ENCODE peak calls at places on chromosomes 16 and 17, in five cellular contexts. One of them, this sample, is unnamed.

GRCh38 chr17:61199431-61200348 is 200.0 kb upstream of the TBX2 start:
- DNase-seq in D341Med: no peak
- DNase-seq in midbrain: no peak
- DNase-seq in T-helper 1 cell: no peak
- DNase-seq in OCI-LY7: no peak
- DNase-seq in this sample: no peak

GRCh38 chr16:81216114-81216513 is 22.4 kb upstream of the BCO1 start:
- DNase-seq in D341Med: no peak
- DNase-seq in midbrain: no peak
- DNase-seq in T-helper 1 cell: no peak
- DNase-seq in OCI-LY7: no peak
- DNase-seq in this sample: no peak

GRCh38 chr16:10983175-10983558 is 38.8 kb downstream of the CLEC16A start:
- DNase-seq in D341Med: no peak
- DNase-seq in midbrain: no peak
- DNase-seq in T-helper 1 cell: no peak
- DNase-seq in OCI-LY7: peak
- DNase-seq in this sample: no peak

GRCh38 chr17:49766918-49767530 is 3.1 kb upstream of the FAM117A start:
- DNase-seq in D341Med: no peak
- DNase-seq in midbrain: no peak
- DNase-seq in T-helper 1 cell: no peak
- DNase-seq in OCI-LY7: no peak
- DNase-seq in this sample: no peak

GRCh38 chr17:28189667-28190066 is 129.3 kb upstream of the TMEM97 start:
- DNase-seq in D341Med: no peak
- DNase-seq in midbrain: no peak
- DNase-seq in T-helper 1 cell: no peak
- DNase-seq in OCI-LY7: no peak
- DNase-seq in this sample: no peak

GRCh38 chr17:2854662-2855061 is 58.4 kb downstream of the RAP1GAP2 start:
- DNase-seq in D341Med: no peak
- DNase-seq in midbrain: no peak
- DNase-seq in T-helper 1 cell: no peak
- DNase-seq in OCI-LY7: peak
- DNase-seq in this sample: no peak

GRCh38 chr16:4944333-4945281 is 7.7 kb upstream of the PPL start:
- DNase-seq in D341Med: no peak
- DNase-seq in midbrain: no peak
- DNase-seq in T-helper 1 cell: no peak
- DNase-seq in OCI-LY7: no peak
- DNase-seq in this sample: peak

GRCh38 chr17:82399030-82399429 is 19.1 kb upstream of the HEXD start:
- DNase-seq in D341Med: peak
- DNase-seq in midbrain: peak
- DNase-seq in T-helper 1 cell: no peak
- DNase-seq in OCI-LY7: no peak
- DNase-seq in this sample: peak

GRCh38 chr17:68314916-68315535 is 23.7 kb downstream of the ARSG start:
- DNase-seq in D341Med: no peak
- DNase-seq in midbrain: no peak
- DNase-seq in T-helper 1 cell: no peak
- DNase-seq in OCI-LY7: no peak
- DNase-seq in this sample: no peak

GRCh38 chr16:89601906-89602272 is 11.6 kb upstream of the DPEP1 start:
- DNase-seq in D341Med: no peak
- DNase-seq in midbrain: no peak
- DNase-seq in T-helper 1 cell: no peak
- DNase-seq in OCI-LY7: no peak
- DNase-seq in this sample: no peak

GRCh38 chr17:13415877-13416416 is 185.8 kb downstream of the HS3ST3A1 start:
- DNase-seq in D341Med: no peak
- DNase-seq in midbrain: no peak
- DNase-seq in T-helper 1 cell: no peak
- DNase-seq in OCI-LY7: no peak
- DNase-seq in this sample: no peak

GRCh38 chr16:66471696-66472393 is 44.8 kb downstream of the BEAN1 start:
- DNase-seq in D341Med: no peak
- DNase-seq in midbrain: no peak
- DNase-seq in T-helper 1 cell: no peak
- DNase-seq in OCI-LY7: no peak
- DNase-seq in this sample: no peak

GRCh38 chr16:51607202-51607756 is 456.2 kb upstream of the SALL1 start:
- DNase-seq in D341Med: no peak
- DNase-seq in midbrain: no peak
- DNase-seq in T-helper 1 cell: no peak
- DNase-seq in OCI-LY7: no peak
- DNase-seq in this sample: no peak

GRCh38 chr17:77462101-77462500 is 321.3 kb downstream of the SEC14L1 start:
- DNase-seq in D341Med: no peak
- DNase-seq in midbrain: no peak
- DNase-seq in T-helper 1 cell: no peak
- DNase-seq in OCI-LY7: peak
- DNase-seq in this sample: no peak

This sample was measured in HFF-Myc.